ENCODE peak calls at places on chromosomes 3 and 15, in five cellular contexts. T is PC-3, Q is SK-N-SH, M is K562, R is GM23248. S is an unnamed sample.

GRCh38 chr3:194817592-194818325 is 132.1 kb downstream of the FAM43A start:
- DNase-seq in T (no peak), Q (no peak), M (no peak), R (no peak), S (no peak)

GRCh38 chr3:183460059-183461052 is 31.9 kb upstream of the MCF2L2 start:
- DNase-seq in T (no peak), Q (no peak), M (no peak), R (peak; percentile 43), S (no peak)

GRCh38 chr3:152377184-152377570 is 108.4 kb downstream of the MBNL1 start:
- DNase-seq in T (no peak), Q (no peak), M (no peak), R (no peak), S (no peak)

GRCh38 chr3:3800076-3800448 is 831 bp downstream of the LRRN1 start:
- DNase-seq in T (no peak), Q (peak; percentile 78), M (no peak), R (no peak), S (peak; percentile 76)

GRCh38 chr3:8607285-8608040 is 37.1 kb downstream of the SSUH2 start:
- DNase-seq in T (peak; percentile 74), Q (peak; percentile 82), M (peak; percentile 22), R (peak; percentile 82), S (peak; percentile 84)

GRCh38 chr3:157128771-157129671 is 30.9 kb downstream of the CCNL1 start:
- DNase-seq in T (peak; percentile 82), Q (no peak), M (no peak), R (peak; percentile 54), S (peak; percentile 74)

GRCh38 chr3:152460936-152461335 is 192.2 kb downstream of the MBNL1 start:
- DNase-seq in T (no peak), Q (no peak), M (no peak), R (no peak), S (no peak)

GRCh38 chr3:10416730-10417300 is 88.6 kb downstream of the ATP2B2 start:
- DNase-seq in T (no peak), Q (no peak), M (no peak), R (no peak), S (no peak)

GRCh38 chr15:89299896-89300295 is 34.7 kb downstream of the POLG start:
- DNase-seq in T (peak; percentile 23), Q (no peak), M (no peak), R (peak; percentile 54), S (no peak)

GRCh38 chr3:23805881-23806321 is at the start of gene UBE2E1:
- DNase-seq in T (peak; percentile 61), Q (peak; percentile 83), M (peak; percentile 79), R (peak; percentile 87), S (no peak)

GRCh38 chr3:33139996-33140395 is 26.2 kb downstream of the CRTAP start:
- DNase-seq in T (no peak), Q (no peak), M (no peak), R (peak; percentile 55), S (no peak)

GRCh38 chr3:141680620-141681389 is 57.3 kb upstream of the RNF7 start:
- DNase-seq in T (peak; percentile 59), Q (peak; percentile 37), M (peak; percentile 45), R (peak; percentile 67), S (peak; percentile 60)

GRCh38 chr3:43244694-43245093 is 41.6 kb upstream of the SNRK start:
- DNase-seq in T (no peak), Q (no peak), M (no peak), R (no peak), S (no peak)

GRCh38 chr3:62667714-62668113 is 207.5 kb downstream of the CADPS start:
- DNase-seq in T (no peak), Q (no peak), M (no peak), R (no peak), S (peak; percentile 78)

GRCh38 chr3:115217678-115218451 is 70.8 kb upstream of the ZBTB20 start:
- DNase-seq in T (peak; percentile 72), Q (peak; percentile 35), M (peak; percentile 33), R (peak; percentile 91), S (peak; percentile 63)

GRCh38 chr15:48331796-48332641 is 790 bp downstream of the DUT start:
- DNase-seq in T (peak; percentile 58), Q (peak; percentile 94), M (peak; percentile 84), R (peak; percentile 74), S (peak; percentile 87)

GRCh38 chr3:196735751-196736150 is 3.9 kb upstream of the PAK2 start:
- DNase-seq in T (peak; percentile 67), Q (no peak), M (no peak), R (peak; percentile 16), S (no peak)

GRCh38 chr3:187183210-187183862 is 13.9 kb upstream of the RTP1 start:
- DNase-seq in T (no peak), Q (no peak), M (no peak), R (peak; percentile 74), S (peak; percentile 64)

GRCh38 chr3:187076297-187076696 is 63.0 kb downstream of the RPL39L start:
- DNase-seq in T (no peak), Q (no peak), M (no peak), R (no peak), S (no peak)

GRCh38 chr3:179181021-179181472 is 32.9 kb downstream of the PIK3CA start:
- DNase-seq in T (peak; percentile 19), Q (no peak), M (no peak), R (peak; percentile 72), S (no peak)

GRCh38 chr3:128072454-128073184 is 20.4 kb downstream of the SEC61A1 start:
- DNase-seq in T (no peak), Q (no peak), M (no peak), R (no peak), S (peak; percentile 36)

GRCh38 chr15:42154576-42155355 is 1.7 kb downstream of the PLA2G4F start:
- DNase-seq in T (no peak), Q (no peak), M (no peak), R (no peak), S (no peak)

GRCh38 chr3:45596290-45596791 is 1.8 kb downstream of the LIMD1 start:
- DNase-seq in T (peak; percentile 22), Q (no peak), M (peak; percentile 24), R (no peak), S (no peak)

GRCh38 chr3:128170866-128171516 is 17.7 kb downstream of the EEFSEC start:
- DNase-seq in T (peak; percentile 73), Q (peak; percentile 80), M (peak; percentile 78), R (peak; percentile 92), S (peak; percentile 68)

GRCh38 chr15:85837011-85837433 is 42.3 kb upstream of the KLHL25 start:
- DNase-seq in T (peak; percentile 79), Q (no peak), M (no peak), R (no peak), S (peak; percentile 35)

GRCh38 chr15:35545316-35545824 is 595 bp downstream of the DPH6 start:
- DNase-seq in T (peak; percentile 38), Q (peak; percentile 44), M (peak; percentile 77), R (peak; percentile 67), S (no peak)

GRCh38 chr3:52218026-52218425 is 7.4 kb downstream of the TLR9 start:
- DNase-seq in T (no peak), Q (no peak), M (no peak), R (no peak), S (no peak)

GRCh38 chr3:14516738-14517345 is 23.3 kb downstream of the GRIP2 start:
- DNase-seq in T (no peak), Q (no peak), M (no peak), R (no peak), S (peak; percentile 39)

GRCh38 chr15:63052961-63053698 is 10.6 kb downstream of the TPM1 start:
- DNase-seq in T (no peak), Q (peak; percentile 44), M (no peak), R (peak; percentile 80), S (peak; percentile 83)

GRCh38 chr3:129558772-129559564 is 16.0 kb downstream of the H1-8 start:
- DNase-seq in T (no peak), Q (peak; percentile 85), M (peak; percentile 30), R (peak; percentile 79), S (no peak)

GRCh38 chr3:18119866-18120265 is 305.3 kb downstream of the SATB1 start:
- DNase-seq in T (no peak), Q (no peak), M (no peak), R (peak; percentile 25), S (no peak)

GRCh38 chr15:77892335-77892734 is 185.2 kb downstream of the TBC1D2B start:
- DNase-seq in T (no peak), Q (no peak), M (no peak), R (no peak), S (no peak)

GRCh38 chr15:51267714-51268105 is 70.7 kb downstream of the CYP19A1 start:
- DNase-seq in T (peak; percentile 6), Q (peak; percentile 52), M (no peak), R (peak; percentile 48), S (peak; percentile 66)

GRCh38 chr15:28107894-28108255 is 8.8 kb upstream of the OCA2 start:
- DNase-seq in T (peak; percentile 17), Q (no peak), M (no peak), R (no peak), S (no peak)
- H3K9ac ChIP-seq in T (no peak overlapping the region), Q (no peak overlapping the region), M (no peak overlapping the region), R (no peak overlapping the region), S (no peak overlapping the region)

GRCh38 chr3:37813403-37813802 is 48.3 kb upstream of the CTDSPL start:
- DNase-seq in T (no peak), Q (no peak), M (no peak), R (no peak), S (no peak)

GRCh38 chr3:37811625-37812356 is 49.9 kb upstream of the CTDSPL start:
- DNase-seq in T (no peak), Q (no peak), M (no peak), R (no peak), S (peak; percentile 35)

GRCh38 chr3:37810788-37811187 is 50.9 kb upstream of the CTDSPL start:
- DNase-seq in T (no peak), Q (no peak), M (no peak), R (no peak), S (peak; percentile 36)

GRCh38 chr3:37814547-37814946 is 47.1 kb upstream of the CTDSPL start:
- DNase-seq in T (peak; percentile 57), Q (peak; percentile 26), M (no peak), R (peak; percentile 48), S (peak; percentile 33)

DNA sequence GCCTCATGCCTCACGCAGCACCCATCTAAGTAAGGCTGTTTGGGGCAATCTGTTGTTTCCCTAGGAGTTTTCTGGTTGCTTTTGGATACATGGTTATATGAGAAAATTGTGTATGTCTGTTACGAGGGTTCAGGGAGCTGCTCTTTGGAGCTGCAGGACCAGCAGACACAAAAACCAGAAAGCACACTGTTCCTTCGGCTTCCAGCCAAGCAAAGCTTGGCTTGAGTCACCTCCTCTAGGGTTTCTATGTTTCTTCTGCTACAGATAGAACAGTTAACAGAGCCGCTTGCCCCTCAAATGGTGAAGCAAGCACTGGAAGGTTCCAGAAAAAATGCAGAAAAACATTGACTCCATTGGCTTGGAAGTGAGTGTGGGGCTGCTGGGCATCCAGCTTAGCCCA is 49.2 kb upstream of the CTDSPL start:
- DNase-seq in T (no peak), Q (no peak), M (no peak), R (no peak), S (no peak)
- H3K27ac ChIP-seq in T (no peak overlapping the region), Q (no peak overlapping the region), M (no peak overlapping the region), R (no peak overlapping the region), S (no peak overlapping the region)

GRCh38 chr3:181265750-181266333 is 276.3 kb upstream of the DNAJC19 start:
- DNase-seq in T (no peak), Q (no peak), M (no peak), R (peak; percentile 0), S (no peak)
- H3K9ac ChIP-seq in T (no peak overlapping the region), Q (no peak overlapping the region), M (no peak overlapping the region), R (no peak overlapping the region), S (no peak overlapping the region)

DNA sequence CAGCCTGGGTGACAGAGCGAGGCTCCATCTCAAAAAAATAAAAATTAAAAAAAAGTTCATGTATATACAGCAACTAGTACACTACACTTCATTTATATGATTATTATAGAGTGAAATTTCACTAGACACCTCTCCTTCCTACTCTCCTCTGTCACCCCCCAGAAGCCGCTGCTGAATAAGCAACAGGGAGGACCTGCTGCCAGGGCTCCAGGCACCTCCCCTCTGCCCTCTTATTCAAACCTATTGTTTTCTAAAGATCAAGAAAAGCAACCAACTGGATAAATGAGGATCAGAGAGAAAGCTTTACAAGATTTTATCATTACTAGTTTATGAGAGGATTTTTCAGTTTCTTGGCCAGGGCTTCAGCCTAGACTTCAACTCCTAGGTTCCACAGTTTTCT is 71.5 kb downstream of the DHX30 start:
- DNase-seq in T (no peak), Q (no peak), M (no peak), R (no peak), S (peak; percentile 36)
- H3K27ac ChIP-seq in T (no peak overlapping the region), Q (no peak overlapping the region), M (no peak overlapping the region), R (no peak overlapping the region), S (peak overlapping the region; percentile 40)